ENCODE peak calls at places on chromosomes 5 and 9, in seven cellular contexts. I is mammary epithelial cell, W is BE2C, O is left ventricle myocardium inferior, B is heart left ventricle, Y is A549, P is fibroblast of lung. F is an unnamed sample.

GRCh38 chr9:35923927-35924763 is 14.9 kb downstream of the SPAAR start:
- DNase-seq in I (peak; percentile 91), W (no peak), O (no peak), B (no peak), Y (peak; percentile 61), P (peak; percentile 90), F (no peak)

GRCh38 chr9:21432640-21433425 is 7.4 kb upstream of the IFNA1 start:
- DNase-seq in I (no peak), W (no peak), O (no peak), B (no peak), Y (no peak), P (no peak), F (no peak)

GRCh38 chr9:22975921-22976320 is 529.3 kb downstream of the DMRTA1 start:
- DNase-seq in I (no peak), W (no peak), O (no peak), B (no peak), Y (no peak), P (no peak), F (no peak)

GRCh38 chr5:90015584-90016018 is 394.0 kb downstream of the CETN3 start:
- DNase-seq in I (peak; percentile 3), W (peak; percentile 37), O (no peak), B (no peak), Y (no peak), P (peak; percentile 8), F (no peak)

GRCh38 chr9:27053369-27054057 is 48.0 kb upstream of the LRRC19 start:
- DNase-seq in I (no peak), W (no peak), O (no peak), B (no peak), Y (no peak), P (peak; percentile 26), F (no peak)

GRCh38 chr5:135535820-135536801 is at the start of gene NEUROG1:
- DNase-seq in I (no peak), W (peak; percentile 28), O (no peak), B (no peak), Y (no peak), P (no peak), F (no peak)

GRCh38 chr5:148922606-148923005 is 96.2 kb downstream of the ADRB2 start:
- DNase-seq in I (no peak), W (no peak), O (no peak), B (no peak), Y (no peak), P (no peak), F (no peak)

GRCh38 chr5:149760700-149761187 is 30.6 kb downstream of the PPARGC1B start:
- DNase-seq in I (no peak), W (no peak), O (peak; percentile 5), B (no peak), Y (no peak), P (no peak), F (no peak)

GRCh38 chr5:76473676-76474075 is 70.6 kb downstream of the IQGAP2 start:
- DNase-seq in I (no peak), W (no peak), O (no peak), B (no peak), Y (no peak), P (no peak), F (no peak)

GRCh38 chr5:127229185-127229889 is 61.3 kb upstream of the MEGF10 start:
- DNase-seq in I (peak; percentile 24), W (no peak), O (peak; percentile 59), B (peak; percentile 81), Y (peak; percentile 43), P (peak; percentile 33), F (peak; percentile 60)

GRCh38 chr9:137905740-137906139 is 28.2 kb downstream of the CACNA1B start:
- DNase-seq in I (no peak), W (no peak), O (no peak), B (no peak), Y (no peak), P (no peak), F (peak; percentile 32)

GRCh38 chr5:121497176-121497575 is 354.5 kb upstream of the FTMT start:
- DNase-seq in I (no peak), W (no peak), O (no peak), B (no peak), Y (no peak), P (no peak), F (no peak)

GRCh38 chr9:96762562-96762961 is 15.3 kb downstream of the ZNF510 start:
- DNase-seq in I (no peak), W (no peak), O (no peak), B (no peak), Y (no peak), P (no peak), F (no peak)

GRCh38 chr9:96758845-96759673 is 18.8 kb downstream of the ZNF510 start:
- DNase-seq in I (no peak), W (no peak), O (no peak), B (no peak), Y (no peak), P (peak; percentile 26), F (no peak)
- H3K9me3 ChIP-seq in I (peaks cover 77% of the 10 kb centered on the region), W (no peaks in the 10 kb centered on the region), O (peaks cover 100% of the 10 kb centered on the region), B (peaks cover 97% of the 10 kb centered on the region), Y (peaks cover 100% of the 10 kb centered on the region), P (peaks cover 12% of the 10 kb centered on the region), F (peaks cover 51% of the 10 kb centered on the region)

DNA sequence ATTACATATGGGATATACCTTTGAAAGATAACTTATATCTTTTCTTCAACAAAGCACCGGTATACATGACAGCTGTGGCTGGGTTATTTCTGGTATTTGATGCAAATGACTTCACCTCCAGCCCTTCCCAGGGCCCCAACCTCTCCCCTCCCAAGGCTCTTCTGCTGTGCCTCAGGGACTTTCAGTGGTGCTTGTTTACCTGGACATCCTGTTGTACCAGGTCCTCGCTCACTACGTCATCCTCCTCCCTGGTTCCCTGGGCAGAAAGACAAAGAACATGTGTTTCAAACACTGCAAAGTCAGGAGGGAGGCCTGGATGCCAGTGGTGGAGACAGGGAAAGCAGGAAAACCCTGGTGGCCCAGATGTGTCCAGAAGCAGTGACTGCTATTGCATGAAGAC is 23.4 kb downstream of the ANXA6 start:
- DNase-seq in I (peak; percentile 68), W (no peak), O (no peak), B (no peak), Y (no peak), P (no peak), F (no peak)
- H3K4me1 ChIP-seq in I (no peaks in the 10 kb centered on the region), W (no peaks in the 10 kb centered on the region), O (peaks cover 3% of the 10 kb centered on the region), B (no peaks in the 10 kb centered on the region), Y (no peaks in the 10 kb centered on the region), P (no peaks in the 10 kb centered on the region), F (peaks cover 18% of the 10 kb centered on the region)

GRCh38 chr5:15621094-15621493 is 121.1 kb downstream of the FBXL7 start:
- DNase-seq in I (no peak), W (no peak), O (no peak), B (no peak), Y (no peak), P (no peak), F (no peak)
- H3K4me3 ChIP-seq in I (no peak overlapping the region), W (no peak overlapping the region), O (no peak overlapping the region), B (no peak overlapping the region), Y (no peak overlapping the region), P (no peak overlapping the region), F (no peak overlapping the region)

GRCh38 chr5:143708672-143709071 is 103.3 kb upstream of the HMHB1 start:
- DNase-seq in I (no peak), W (no peak), O (no peak), B (no peak), Y (no peak), P (no peak), F (no peak)
- H3K9me3 ChIP-seq in I (no peaks in the 10 kb centered on the region), W (no peaks in the 10 kb centered on the region), O (no peaks in the 10 kb centered on the region), B (no peaks in the 10 kb centered on the region), Y (no peaks in the 10 kb centered on the region), P (no peaks in the 10 kb centered on the region), F (no peaks in the 10 kb centered on the region)

DNA sequence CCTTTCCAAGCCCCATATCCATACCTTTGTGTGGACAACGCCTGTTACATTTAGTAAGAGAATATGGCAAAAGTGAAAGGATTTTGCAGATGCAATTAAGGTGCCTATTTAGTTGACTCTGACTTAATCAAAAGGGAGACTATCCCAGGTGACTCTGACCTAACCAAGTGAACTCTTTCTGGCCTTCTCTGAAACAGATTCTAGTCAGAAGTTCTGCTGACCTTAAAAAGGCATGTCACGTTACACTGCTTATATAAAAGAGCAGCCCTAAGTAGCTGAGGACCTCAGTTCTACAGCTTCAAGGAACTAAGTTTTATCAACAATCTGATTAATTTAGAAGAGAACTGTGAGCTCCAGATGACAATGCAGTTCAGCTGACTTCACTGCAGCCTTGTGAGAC is 5.7 kb upstream of the TICAM2 start:
- DNase-seq in I (no peak), W (no peak), O (no peak), B (no peak), Y (no peak), P (no peak), F (no peak)
- H3K4me1 ChIP-seq in I (no peaks in the 10 kb centered on the region), W (no peaks in the 10 kb centered on the region), O (peaks cover 31% of the 10 kb centered on the region), B (peaks cover 13% of the 10 kb centered on the region), Y (no peaks in the 10 kb centered on the region), P (no peaks in the 10 kb centered on the region), F (no peaks in the 10 kb centered on the region)

GRCh38 chr5:143168171-143168681 is 235.3 kb downstream of the NR3C1 start:
- DNase-seq in I (no peak), W (no peak), O (no peak), B (no peak), Y (no peak), P (no peak), F (no peak)
- H3K4me3 ChIP-seq in I (no peak overlapping the region), W (no peak overlapping the region), O (no peak overlapping the region), B (no peak overlapping the region), Y (no peak overlapping the region), P (no peak overlapping the region), F (no peak overlapping the region)

DNA sequence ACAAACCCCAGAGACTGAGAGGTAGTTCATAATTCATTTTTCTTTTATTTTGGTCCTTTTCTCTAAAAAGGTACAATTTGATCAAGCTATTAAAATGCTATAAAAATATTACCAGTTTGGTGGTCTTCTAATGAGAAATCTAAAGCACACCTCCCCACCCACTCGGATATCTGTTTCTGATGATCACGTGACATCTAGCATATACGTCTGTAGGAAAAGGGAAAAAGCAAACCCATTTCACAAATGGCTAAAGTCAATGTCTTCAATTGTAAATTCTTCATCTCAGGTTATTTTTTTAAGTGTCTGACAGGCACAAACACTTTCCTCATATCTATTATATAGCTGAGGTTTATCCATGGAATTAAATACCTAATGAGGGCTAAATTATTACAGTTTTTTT is 18.9 kb downstream of the ZNF354A start:
- DNase-seq in I (no peak), W (no peak), O (no peak), B (no peak), Y (no peak), P (no peak), F (no peak)
- H3K9me3 ChIP-seq in I (peaks cover 66% of the 10 kb centered on the region), W (peaks cover 4% of the 10 kb centered on the region), O (peaks cover 100% of the 10 kb centered on the region), B (peaks cover 95% of the 10 kb centered on the region), Y (peaks cover 82% of the 10 kb centered on the region), P (no peaks in the 10 kb centered on the region), F (peaks cover 44% of the 10 kb centered on the region)

DNA sequence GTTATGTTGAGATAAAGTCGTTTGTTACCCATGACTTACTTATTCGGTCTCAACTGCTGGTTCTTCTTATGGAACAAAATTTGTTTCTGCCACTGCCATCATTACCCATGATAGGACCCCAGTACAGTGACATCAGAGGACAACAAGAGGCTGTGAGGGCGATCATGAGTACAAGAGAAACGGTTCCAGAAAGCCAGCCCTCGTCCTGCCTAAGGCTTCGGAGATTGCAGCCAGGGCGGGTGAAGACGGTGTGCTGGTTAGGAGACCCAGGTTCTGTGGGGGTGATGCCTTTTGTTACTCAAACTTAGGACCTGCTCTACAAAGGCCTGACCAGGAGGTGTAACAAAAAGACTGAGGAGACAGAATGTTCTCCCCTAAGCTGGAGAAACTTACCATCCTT is 10.9 kb downstream of the FYB1 start:
- DNase-seq in I (no peak), W (no peak), O (no peak), B (no peak), Y (no peak), P (no peak), F (no peak)
- H3K4me1 ChIP-seq in I (no peaks in the 10 kb centered on the region), W (no peaks in the 10 kb centered on the region), O (no peaks in the 10 kb centered on the region), B (no peaks in the 10 kb centered on the region), Y (peaks cover 5% of the 10 kb centered on the region), P (no peaks in the 10 kb centered on the region), F (no peaks in the 10 kb centered on the region)